ENCODE peak calls at places on chromosomes 11 and 22, in nine cellular contexts. One of them, this sample, is unnamed.

GRCh38 chr22:38353142-38353629 is 36.0 kb upstream of the CSNK1E start:
- DNase-seq in HepG2: no peak
- DNase-seq in mesendoderm: peak; percentile 72
- DNase-seq in OCI-LY7: peak; percentile 63
- DNase-seq in HCT116: peak; percentile 8
- DNase-seq in kidney: peak; percentile 89
- DNase-seq in pancreas: peak; percentile 48
- DNase-seq in uterus: peak; percentile 52
- DNase-seq in prostate gland: peak; percentile 40
- DNase-seq in this sample: peak; percentile 62

GRCh38 chr22:23117890-23118646 is 23.7 kb downstream of the RSPH14 start:
- DNase-seq in HepG2: no peak
- DNase-seq in mesendoderm: peak; percentile 48
- DNase-seq in OCI-LY7: no peak
- DNase-seq in HCT116: no peak
- DNase-seq in kidney: no peak
- DNase-seq in pancreas: no peak
- DNase-seq in uterus: no peak
- DNase-seq in prostate gland: no peak
- DNase-seq in this sample: no peak

GRCh38 chr11:17802491-17802890 is 67.9 kb downstream of the KCNC1 start:
- DNase-seq in HepG2: no peak
- DNase-seq in mesendoderm: no peak
- DNase-seq in OCI-LY7: no peak
- DNase-seq in HCT116: no peak
- DNase-seq in kidney: no peak
- DNase-seq in pancreas: no peak
- DNase-seq in uterus: no peak
- DNase-seq in prostate gland: no peak
- DNase-seq in this sample: no peak

GRCh38 chr11:64313491-64314145 is 3.7 kb downstream of the TRMT112 start:
- DNase-seq in HepG2: no peak
- DNase-seq in mesendoderm: no peak
- DNase-seq in OCI-LY7: no peak
- DNase-seq in HCT116: no peak
- DNase-seq in kidney: peak; percentile 83
- DNase-seq in pancreas: no peak
- DNase-seq in uterus: no peak
- DNase-seq in prostate gland: no peak
- DNase-seq in this sample: peak; percentile 7

GRCh38 chr11:116930586-116930985 is 93.2 kb upstream of the APOA1 start:
- DNase-seq in HepG2: no peak
- DNase-seq in mesendoderm: no peak
- DNase-seq in OCI-LY7: peak; percentile 48
- DNase-seq in HCT116: no peak
- DNase-seq in kidney: no peak
- DNase-seq in pancreas: no peak
- DNase-seq in uterus: no peak
- DNase-seq in prostate gland: no peak
- DNase-seq in this sample: no peak

GRCh38 chr11:127454856-127455255 is 454.3 kb upstream of the KIRREL3 start:
- DNase-seq in HepG2: no peak
- DNase-seq in mesendoderm: peak; percentile 23
- DNase-seq in OCI-LY7: no peak
- DNase-seq in HCT116: no peak
- DNase-seq in kidney: no peak
- DNase-seq in pancreas: no peak
- DNase-seq in uterus: no peak
- DNase-seq in prostate gland: no peak
- DNase-seq in this sample: no peak

GRCh38 chr22:38348751-38349496 is 31.7 kb upstream of the CSNK1E start:
- DNase-seq in HepG2: no peak
- DNase-seq in mesendoderm: no peak
- DNase-seq in OCI-LY7: no peak
- DNase-seq in HCT116: no peak
- DNase-seq in kidney: peak; percentile 48
- DNase-seq in pancreas: no peak
- DNase-seq in uterus: no peak
- DNase-seq in prostate gland: no peak
- DNase-seq in this sample: no peak

GRCh38 chr22:37354271-37355069 is 72.2 kb downstream of the CYTH4 start:
- DNase-seq in HepG2: no peak
- DNase-seq in mesendoderm: no peak
- DNase-seq in OCI-LY7: no peak
- DNase-seq in HCT116: no peak
- DNase-seq in kidney: no peak
- DNase-seq in pancreas: no peak
- DNase-seq in uterus: no peak
- DNase-seq in prostate gland: no peak
- DNase-seq in this sample: no peak

GRCh38 chr11:72585762-72586590 is 88.2 kb downstream of the PDE2A start:
- DNase-seq in HepG2: peak; percentile 44
- DNase-seq in mesendoderm: peak; percentile 82
- DNase-seq in OCI-LY7: peak; percentile 81
- DNase-seq in HCT116: peak; percentile 38
- DNase-seq in kidney: peak; percentile 69
- DNase-seq in pancreas: peak; percentile 50
- DNase-seq in uterus: peak; percentile 70
- DNase-seq in prostate gland: peak; percentile 68
- DNase-seq in this sample: peak; percentile 28

GRCh38 chr22:49789289-49790141 is 38.2 kb downstream of the BRD1 start:
- DNase-seq in HepG2: peak; percentile 10
- DNase-seq in mesendoderm: peak; percentile 12
- DNase-seq in OCI-LY7: no peak
- DNase-seq in HCT116: no peak
- DNase-seq in kidney: peak; percentile 79
- DNase-seq in pancreas: no peak
- DNase-seq in uterus: no peak
- DNase-seq in prostate gland: no peak
- DNase-seq in this sample: no peak

GRCh38 chr11:119187123-119187892 is 2.0 kb downstream of the NHERF4 start:
- DNase-seq in HepG2: no peak
- DNase-seq in mesendoderm: no peak
- DNase-seq in OCI-LY7: no peak
- DNase-seq in HCT116: no peak
- DNase-seq in kidney: peak; percentile 37
- DNase-seq in pancreas: no peak
- DNase-seq in uterus: no peak
- DNase-seq in prostate gland: no peak
- DNase-seq in this sample: no peak

DNA sequence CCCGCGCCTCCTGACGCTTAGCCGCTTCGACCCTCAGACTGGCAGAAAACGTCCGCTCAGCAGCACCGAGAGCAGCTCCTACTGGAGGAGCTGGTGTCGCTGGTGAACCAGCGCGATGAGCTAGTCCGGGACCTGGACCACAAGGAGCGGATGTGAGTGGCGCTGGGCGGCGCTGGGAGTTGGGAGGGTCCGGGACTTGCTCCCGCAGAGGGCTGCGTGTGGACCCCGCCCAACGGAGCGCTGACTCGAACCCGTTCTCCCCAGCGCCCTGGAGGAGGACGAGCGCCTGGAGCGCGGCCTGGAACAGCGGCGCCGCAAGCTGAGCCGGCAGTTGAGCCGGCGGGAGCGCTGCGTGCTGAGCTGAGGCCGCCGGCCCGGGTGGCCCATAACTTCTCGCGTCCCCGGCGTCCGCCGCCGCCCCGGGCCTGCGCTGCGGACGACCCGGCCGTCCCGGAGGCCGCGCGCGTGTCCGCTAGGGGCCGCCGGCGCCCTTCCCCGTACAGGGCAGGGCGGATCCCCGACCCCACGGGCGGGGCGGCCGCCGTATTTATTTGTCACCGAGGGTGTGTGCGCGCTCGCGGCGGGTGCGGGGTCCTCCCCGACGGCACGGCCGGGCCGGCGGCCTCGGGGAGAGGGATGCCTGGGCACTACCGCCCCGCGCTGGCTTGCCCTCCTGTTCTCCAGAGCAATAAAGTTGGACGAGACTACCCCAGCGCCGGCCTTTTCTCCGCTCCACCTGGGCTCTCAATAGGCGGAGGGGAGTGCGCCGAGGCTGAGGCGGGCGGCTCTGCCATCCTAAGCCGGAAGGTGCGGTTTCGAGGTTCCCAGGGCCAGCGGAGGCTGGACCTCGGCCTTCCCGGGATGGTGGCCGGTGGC is 3.4 kb downstream of the KCNK7 start:
- DNase-seq in HepG2: no peak
- DNase-seq in mesendoderm: peak; percentile 94
- DNase-seq in OCI-LY7: no peak
- DNase-seq in HCT116: no peak
- DNase-seq in kidney: peak; percentile 84
- DNase-seq in pancreas: no peak
- DNase-seq in uterus: no peak
- DNase-seq in prostate gland: no peak
- DNase-seq in this sample: no peak
- H3K27ac ChIP-seq in HepG2: no peak overlapping the region
- H3K27ac ChIP-seq in mesendoderm: no peak overlapping the region
- H3K27ac ChIP-seq in OCI-LY7: no peak overlapping the region
- H3K27ac ChIP-seq in HCT116: no peak overlapping the region
- H3K27ac ChIP-seq in kidney: peak overlapping the region; percentile 45
- H3K27ac ChIP-seq in pancreas: peak overlapping the region; percentile 33
- H3K27ac ChIP-seq in uterus: no peak overlapping the region
- H3K27ac ChIP-seq in prostate gland: peak overlapping the region; percentile 29
- H3K27ac ChIP-seq in this sample: no peak overlapping the region

GRCh38 chr11:108137212-108137611 is 15.8 kb downstream of the ACAT1 start:
- DNase-seq in HepG2: no peak
- DNase-seq in mesendoderm: no peak
- DNase-seq in OCI-LY7: no peak
- DNase-seq in HCT116: no peak
- DNase-seq in kidney: no peak
- DNase-seq in pancreas: no peak
- DNase-seq in uterus: no peak
- DNase-seq in prostate gland: no peak
- DNase-seq in this sample: no peak

GRCh38 chr11:108135845-108136599 is 14.7 kb downstream of the ACAT1 start:
- DNase-seq in HepG2: no peak
- DNase-seq in mesendoderm: no peak
- DNase-seq in OCI-LY7: peak; percentile 57
- DNase-seq in HCT116: no peak
- DNase-seq in kidney: no peak
- DNase-seq in pancreas: no peak
- DNase-seq in uterus: no peak
- DNase-seq in prostate gland: no peak
- DNase-seq in this sample: no peak

GRCh38 chr11:108128772-108129171 is 7.4 kb downstream of the ACAT1 start:
- DNase-seq in HepG2: no peak
- DNase-seq in mesendoderm: no peak
- DNase-seq in OCI-LY7: no peak
- DNase-seq in HCT116: no peak
- DNase-seq in kidney: no peak
- DNase-seq in pancreas: no peak
- DNase-seq in uterus: no peak
- DNase-seq in prostate gland: no peak
- DNase-seq in this sample: no peak

DNA sequence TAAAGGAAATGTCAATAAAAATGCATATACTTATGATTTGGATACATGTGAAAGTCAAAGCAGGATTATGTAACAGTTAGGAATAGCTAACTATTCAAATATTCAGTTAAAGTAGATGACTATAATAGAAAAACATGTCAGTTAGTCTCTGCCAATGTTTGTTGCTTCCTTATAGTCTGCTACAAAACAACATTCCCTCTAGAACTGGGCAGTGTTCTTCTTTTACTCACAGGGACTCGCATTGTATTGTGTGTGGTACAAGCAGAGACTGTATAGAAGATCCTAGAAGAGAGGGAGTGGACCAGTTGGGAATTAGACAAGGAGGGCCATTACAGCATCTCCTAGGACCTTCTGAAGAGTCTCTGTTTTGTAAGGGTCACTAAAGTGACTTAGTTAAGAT is 10.6 kb downstream of the ACAT1 start:
- DNase-seq in HepG2: no peak
- DNase-seq in mesendoderm: no peak
- DNase-seq in OCI-LY7: no peak
- DNase-seq in HCT116: no peak
- DNase-seq in kidney: no peak
- DNase-seq in pancreas: no peak
- DNase-seq in uterus: no peak
- DNase-seq in prostate gland: no peak
- DNase-seq in this sample: no peak
- H3K27ac ChIP-seq in HepG2: no peak overlapping the region
- H3K27ac ChIP-seq in mesendoderm: no peak overlapping the region
- H3K27ac ChIP-seq in OCI-LY7: no peak overlapping the region
- H3K27ac ChIP-seq in HCT116: no peak overlapping the region
- H3K27ac ChIP-seq in kidney: no peak overlapping the region
- H3K27ac ChIP-seq in pancreas: no peak overlapping the region
- H3K27ac ChIP-seq in uterus: no peak overlapping the region
- H3K27ac ChIP-seq in prostate gland: no peak overlapping the region
- H3K27ac ChIP-seq in this sample: peak overlapping the region; percentile 60

GRCh38 chr11:656866-657265 is 19.8 kb downstream of the DRD4 start:
- DNase-seq in HepG2: no peak
- DNase-seq in mesendoderm: no peak
- DNase-seq in OCI-LY7: no peak
- DNase-seq in HCT116: no peak
- DNase-seq in kidney: no peak
- DNase-seq in pancreas: no peak
- DNase-seq in uterus: no peak
- DNase-seq in prostate gland: no peak
- DNase-seq in this sample: no peak

GRCh38 chr11:655036-655726 is 18.1 kb downstream of the DRD4 start:
- DNase-seq in HepG2: peak; percentile 90
- DNase-seq in mesendoderm: no peak
- DNase-seq in OCI-LY7: no peak
- DNase-seq in HCT116: no peak
- DNase-seq in kidney: no peak
- DNase-seq in pancreas: no peak
- DNase-seq in uterus: no peak
- DNase-seq in prostate gland: no peak
- DNase-seq in this sample: no peak

GRCh38 chr11:659532-660085 is 22.5 kb downstream of the DRD4 start:
- DNase-seq in HepG2: no peak
- DNase-seq in mesendoderm: no peak
- DNase-seq in OCI-LY7: no peak
- DNase-seq in HCT116: no peak
- DNase-seq in kidney: no peak
- DNase-seq in pancreas: no peak
- DNase-seq in uterus: no peak
- DNase-seq in prostate gland: no peak
- DNase-seq in this sample: no peak

GRCh38 chr11:656426-656825 is 19.4 kb downstream of the DRD4 start:
- DNase-seq in HepG2: no peak
- DNase-seq in mesendoderm: no peak
- DNase-seq in OCI-LY7: no peak
- DNase-seq in HCT116: no peak
- DNase-seq in kidney: no peak
- DNase-seq in pancreas: no peak
- DNase-seq in uterus: no peak
- DNase-seq in prostate gland: no peak
- DNase-seq in this sample: no peak

GRCh38 chr11:657691-658126 is 20.6 kb downstream of the DRD4 start:
- DNase-seq in HepG2: peak; percentile 71
- DNase-seq in mesendoderm: no peak
- DNase-seq in OCI-LY7: no peak
- DNase-seq in HCT116: no peak
- DNase-seq in kidney: no peak
- DNase-seq in pancreas: no peak
- DNase-seq in uterus: no peak
- DNase-seq in prostate gland: no peak
- DNase-seq in this sample: no peak
- H3K27ac ChIP-seq in HepG2: peak overlapping the region; percentile 60
- H3K27ac ChIP-seq in mesendoderm: no peak overlapping the region
- H3K27ac ChIP-seq in OCI-LY7: no peak overlapping the region
- H3K27ac ChIP-seq in HCT116: no peak overlapping the region
- H3K27ac ChIP-seq in kidney: no peak overlapping the region
- H3K27ac ChIP-seq in pancreas: no peak overlapping the region
- H3K27ac ChIP-seq in uterus: no peak overlapping the region
- H3K27ac ChIP-seq in prostate gland: no peak overlapping the region
- H3K27ac ChIP-seq in this sample: peak overlapping the region; percentile 26

GRCh38 chr22:24144471-24145115 is 36.7 kb upstream of the SUSD2 start:
- DNase-seq in HepG2: no peak
- DNase-seq in mesendoderm: no peak
- DNase-seq in OCI-LY7: no peak
- DNase-seq in HCT116: no peak
- DNase-seq in kidney: no peak
- DNase-seq in pancreas: no peak
- DNase-seq in uterus: no peak
- DNase-seq in prostate gland: no peak
- DNase-seq in this sample: no peak
- H3K27ac ChIP-seq in HepG2: no peak overlapping the region
- H3K27ac ChIP-seq in mesendoderm: no peak overlapping the region
- H3K27ac ChIP-seq in OCI-LY7: no peak overlapping the region
- H3K27ac ChIP-seq in HCT116: no peak overlapping the region
- H3K27ac ChIP-seq in kidney: no peak overlapping the region
- H3K27ac ChIP-seq in pancreas: peak overlapping the region; percentile 85
- H3K27ac ChIP-seq in uterus: peak overlapping the region; percentile 90
- H3K27ac ChIP-seq in prostate gland: peak overlapping the region; percentile 82
- H3K27ac ChIP-seq in this sample: peak overlapping the region; percentile 63

This sample was measured in caudate nucleus.